ENCODE peak calls at places on chromosomes 12 and 14, in seven cellular contexts. One of them, this sample, is unnamed.

GRCh38 chr12:59452259-59452658 is 143.6 kb upstream of the SLC16A7 start:
- DNase-seq in choroid plexus epithelial cell: peak
- DNase-seq in AG10803: peak
- DNase-seq in foreskin keratinocyte: peak
- DNase-seq in CD4-positive, alpha-beta T cell: no peak
- DNase-seq in fibroblast of mammary gland: peak
- DNase-seq in type B pancreatic cell: no peak
- DNase-seq in this sample: peak

GRCh38 chr14:23572841-23573240 is 5.2 kb upstream of the AP1G2 start:
- DNase-seq in CD4-positive, alpha-beta T cell: no peak
- DNase-seq in type B pancreatic cell: no peak
- DNase-seq in AG10803: no peak
- DNase-seq in foreskin keratinocyte: no peak
- DNase-seq in choroid plexus epithelial cell: no peak
- DNase-seq in fibroblast of mammary gland: no peak
- DNase-seq in this sample: no peak

GRCh38 chr14:89866458-89866857 is 88.1 kb downstream of the EFCAB11 start:
- DNase-seq in choroid plexus epithelial cell: no peak
- DNase-seq in fibroblast of mammary gland: no peak
- DNase-seq in CD4-positive, alpha-beta T cell: no peak
- DNase-seq in AG10803: no peak
- DNase-seq in type B pancreatic cell: no peak
- DNase-seq in foreskin keratinocyte: peak
- DNase-seq in this sample: no peak

GRCh38 chr14:68680541-68681051 is 112.3 kb downstream of the ZFP36L1 start:
- DNase-seq in CD4-positive, alpha-beta T cell: no peak
- DNase-seq in AG10803: peak
- DNase-seq in fibroblast of mammary gland: peak
- DNase-seq in choroid plexus epithelial cell: peak
- DNase-seq in type B pancreatic cell: no peak
- DNase-seq in foreskin keratinocyte: peak
- DNase-seq in this sample: peak

GRCh38 chr12:106655577-106655976 is 72.8 kb downstream of the RFX4 start:
- DNase-seq in CD4-positive, alpha-beta T cell: no peak
- DNase-seq in AG10803: no peak
- DNase-seq in choroid plexus epithelial cell: peak
- DNase-seq in fibroblast of mammary gland: no peak
- DNase-seq in type B pancreatic cell: no peak
- DNase-seq in foreskin keratinocyte: no peak
- DNase-seq in this sample: no peak

GRCh38 chr14:104678901-104679705 is 10.3 kb upstream of the INF2 start:
- DNase-seq in choroid plexus epithelial cell: no peak
- DNase-seq in fibroblast of mammary gland: no peak
- DNase-seq in CD4-positive, alpha-beta T cell: no peak
- DNase-seq in foreskin keratinocyte: no peak
- DNase-seq in type B pancreatic cell: no peak
- DNase-seq in AG10803: no peak
- DNase-seq in this sample: no peak

GRCh38 chr14:65943150-65943549 is 530.6 kb downstream of the FUT8 start:
- DNase-seq in fibroblast of mammary gland: no peak
- DNase-seq in AG10803: no peak
- DNase-seq in choroid plexus epithelial cell: no peak
- DNase-seq in CD4-positive, alpha-beta T cell: no peak
- DNase-seq in foreskin keratinocyte: no peak
- DNase-seq in type B pancreatic cell: no peak
- DNase-seq in this sample: no peak

GRCh38 chr12:120903818-120904773 is at the start of gene SPPL3:
- DNase-seq in AG10803: peak
- DNase-seq in type B pancreatic cell: peak
- DNase-seq in foreskin keratinocyte: no peak
- DNase-seq in CD4-positive, alpha-beta T cell: peak
- DNase-seq in fibroblast of mammary gland: peak
- DNase-seq in choroid plexus epithelial cell: peak
- DNase-seq in this sample: peak

GRCh38 chr14:53951661-53952265 is 4.9 kb downstream of the BMP4 start:
- DNase-seq in foreskin keratinocyte: no peak
- DNase-seq in choroid plexus epithelial cell: no peak
- DNase-seq in AG10803: no peak
- DNase-seq in CD4-positive, alpha-beta T cell: no peak
- DNase-seq in type B pancreatic cell: no peak
- DNase-seq in fibroblast of mammary gland: no peak
- DNase-seq in this sample: no peak

GRCh38 chr12:44015333-44015941 is 179.6 kb downstream of the TMEM117 start:
- DNase-seq in type B pancreatic cell: no peak
- DNase-seq in choroid plexus epithelial cell: peak
- DNase-seq in CD4-positive, alpha-beta T cell: no peak
- DNase-seq in AG10803: peak
- DNase-seq in foreskin keratinocyte: no peak
- DNase-seq in fibroblast of mammary gland: peak
- DNase-seq in this sample: peak

GRCh38 chr12:81759215-81759991 is at the start of gene PPFIA2:
- DNase-seq in fibroblast of mammary gland: peak
- DNase-seq in foreskin keratinocyte: peak
- DNase-seq in type B pancreatic cell: no peak
- DNase-seq in CD4-positive, alpha-beta T cell: no peak
- DNase-seq in choroid plexus epithelial cell: peak
- DNase-seq in AG10803: peak
- DNase-seq in this sample: no peak

GRCh38 chr14:74649167-74649566 is 37.1 kb upstream of the LTBP2 start:
- DNase-seq in CD4-positive, alpha-beta T cell: no peak
- DNase-seq in foreskin keratinocyte: no peak
- DNase-seq in type B pancreatic cell: no peak
- DNase-seq in AG10803: no peak
- DNase-seq in choroid plexus epithelial cell: no peak
- DNase-seq in fibroblast of mammary gland: no peak
- DNase-seq in this sample: no peak

GRCh38 chr12:113886721-113887120 is 79.4 kb downstream of the RBM19 start:
- DNase-seq in choroid plexus epithelial cell: no peak
- DNase-seq in AG10803: no peak
- DNase-seq in CD4-positive, alpha-beta T cell: no peak
- DNase-seq in foreskin keratinocyte: no peak
- DNase-seq in type B pancreatic cell: no peak
- DNase-seq in fibroblast of mammary gland: no peak
- DNase-seq in this sample: no peak

GRCh38 chr14:65164825-65165135 is 62.5 kb upstream of the MAX start:
- DNase-seq in AG10803: no peak
- DNase-seq in type B pancreatic cell: no peak
- DNase-seq in foreskin keratinocyte: no peak
- DNase-seq in CD4-positive, alpha-beta T cell: no peak
- DNase-seq in choroid plexus epithelial cell: no peak
- DNase-seq in fibroblast of mammary gland: no peak
- DNase-seq in this sample: no peak

GRCh38 chr14:91414475-91415342 is 2.9 kb downstream of the CCDC88C start:
- DNase-seq in CD4-positive, alpha-beta T cell: no peak
- DNase-seq in choroid plexus epithelial cell: no peak
- DNase-seq in AG10803: no peak
- DNase-seq in foreskin keratinocyte: no peak
- DNase-seq in fibroblast of mammary gland: no peak
- DNase-seq in type B pancreatic cell: no peak
- DNase-seq in this sample: no peak

GRCh38 chr12:128459067-128459466 is 192.1 kb downstream of the TMEM132C start:
- DNase-seq in CD4-positive, alpha-beta T cell: no peak
- DNase-seq in AG10803: no peak
- DNase-seq in foreskin keratinocyte: no peak
- DNase-seq in type B pancreatic cell: no peak
- DNase-seq in choroid plexus epithelial cell: no peak
- DNase-seq in fibroblast of mammary gland: no peak
- DNase-seq in this sample: no peak

GRCh38 chr14:64755661-64756265 is 51.5 kb downstream of the PLEKHG3 start:
- DNase-seq in fibroblast of mammary gland: peak
- DNase-seq in choroid plexus epithelial cell: no peak
- DNase-seq in CD4-positive, alpha-beta T cell: peak
- DNase-seq in type B pancreatic cell: no peak
- DNase-seq in AG10803: peak
- DNase-seq in foreskin keratinocyte: peak
- DNase-seq in this sample: no peak

GRCh38 chr12:62248873-62249272 is 11.3 kb upstream of the USP15 start:
- DNase-seq in CD4-positive, alpha-beta T cell: no peak
- DNase-seq in type B pancreatic cell: no peak
- DNase-seq in choroid plexus epithelial cell: no peak
- DNase-seq in AG10803: peak
- DNase-seq in fibroblast of mammary gland: peak
- DNase-seq in foreskin keratinocyte: peak
- DNase-seq in this sample: no peak

GRCh38 chr14:98445736-98446135 is 826.3 kb downstream of the BCL11B start:
- DNase-seq in CD4-positive, alpha-beta T cell: no peak
- DNase-seq in choroid plexus epithelial cell: no peak
- DNase-seq in foreskin keratinocyte: no peak
- DNase-seq in AG10803: no peak
- DNase-seq in type B pancreatic cell: no peak
- DNase-seq in fibroblast of mammary gland: no peak
- DNase-seq in this sample: no peak

DNA sequence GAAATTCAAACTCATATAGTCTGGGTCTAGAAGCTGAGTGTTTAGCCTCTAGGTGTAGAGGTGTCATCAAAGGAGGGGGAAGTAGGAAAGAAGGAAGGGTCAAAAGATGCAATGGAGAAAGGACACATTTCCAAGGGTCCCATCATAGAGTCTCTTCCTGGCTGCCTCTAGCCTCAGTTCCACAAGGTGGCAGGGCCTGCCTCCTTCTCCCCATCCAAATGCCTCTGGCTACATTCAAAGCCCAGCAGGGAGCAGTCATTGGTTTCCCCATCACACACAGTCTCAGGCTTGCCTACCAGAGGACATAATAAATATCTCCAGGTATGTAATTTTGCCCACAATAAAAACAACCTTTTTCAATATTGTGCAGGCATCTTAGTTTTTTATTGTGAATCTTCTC is 2.1 kb upstream of the CCT2 start:
- DNase-seq in CD4-positive, alpha-beta T cell: no peak
- DNase-seq in type B pancreatic cell: no peak
- DNase-seq in AG10803: no peak
- DNase-seq in foreskin keratinocyte: no peak
- DNase-seq in choroid plexus epithelial cell: no peak
- DNase-seq in fibroblast of mammary gland: no peak
- DNase-seq in this sample: no peak
- TF ChIP-seq CTCF in CD4-positive, alpha-beta T cell: no peak
- TF ChIP-seq CTCF in type B pancreatic cell: peak
- TF ChIP-seq CTCF in AG10803: no peak
- TF ChIP-seq CTCF in foreskin keratinocyte: peak
- TF ChIP-seq CTCF in choroid plexus epithelial cell: peak
- TF ChIP-seq CTCF in fibroblast of mammary gland: no peak
- TF ChIP-seq CTCF in this sample: no peak

GRCh38 chr12:77946541-77947021 is 115.9 kb downstream of the NAV3 start:
- DNase-seq in type B pancreatic cell: no peak
- DNase-seq in AG10803: peak
- DNase-seq in foreskin keratinocyte: no peak
- DNase-seq in fibroblast of mammary gland: no peak
- DNase-seq in CD4-positive, alpha-beta T cell: no peak
- DNase-seq in choroid plexus epithelial cell: peak
- DNase-seq in this sample: no peak
- TF ChIP-seq CTCF in type B pancreatic cell: no peak
- TF ChIP-seq CTCF in AG10803: no peak
- TF ChIP-seq CTCF in foreskin keratinocyte: no peak
- TF ChIP-seq CTCF in fibroblast of mammary gland: no peak
- TF ChIP-seq CTCF in CD4-positive, alpha-beta T cell: no peak
- TF ChIP-seq CTCF in choroid plexus epithelial cell: no peak
- TF ChIP-seq CTCF in this sample: no peak

DNA sequence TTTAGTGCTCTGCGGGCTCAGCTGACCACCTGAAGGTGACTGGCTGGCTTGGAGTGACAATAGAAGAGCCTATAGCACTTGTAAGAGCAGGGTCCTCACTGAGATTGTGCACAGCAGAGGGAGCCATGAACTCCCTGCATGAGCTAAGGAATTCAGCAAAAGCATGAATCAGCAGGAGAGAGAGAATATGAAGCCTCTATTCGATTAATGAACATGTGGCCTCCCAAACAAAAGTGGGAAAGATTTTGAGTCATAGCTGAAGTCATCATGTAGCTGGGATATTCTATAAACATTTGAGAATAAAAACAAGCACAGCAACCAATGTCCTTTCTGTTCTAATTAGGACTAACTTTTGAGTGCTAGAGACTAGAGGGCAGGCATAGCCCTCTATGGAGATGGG is 626.6 kb downstream of the DIO2 start:
- DNase-seq in choroid plexus epithelial cell: peak
- DNase-seq in type B pancreatic cell: no peak
- DNase-seq in AG10803: peak
- DNase-seq in fibroblast of mammary gland: peak
- DNase-seq in CD4-positive, alpha-beta T cell: no peak
- DNase-seq in foreskin keratinocyte: peak
- DNase-seq in this sample: peak
- TF ChIP-seq CTCF in choroid plexus epithelial cell: peak
- TF ChIP-seq CTCF in type B pancreatic cell: no peak
- TF ChIP-seq CTCF in AG10803: peak
- TF ChIP-seq CTCF in fibroblast of mammary gland: peak
- TF ChIP-seq CTCF in CD4-positive, alpha-beta T cell: no peak
- TF ChIP-seq CTCF in foreskin keratinocyte: peak
- TF ChIP-seq CTCF in this sample: peak

GRCh38 chr14:37597538-37598084 is 2.2 kb downstream of the TTC6 start:
- DNase-seq in type B pancreatic cell: no peak
- DNase-seq in CD4-positive, alpha-beta T cell: no peak
- DNase-seq in AG10803: peak
- DNase-seq in fibroblast of mammary gland: peak
- DNase-seq in foreskin keratinocyte: no peak
- DNase-seq in choroid plexus epithelial cell: peak
- DNase-seq in this sample: no peak
- TF ChIP-seq CTCF in type B pancreatic cell: peak
- TF ChIP-seq CTCF in CD4-positive, alpha-beta T cell: no peak
- TF ChIP-seq CTCF in AG10803: peak
- TF ChIP-seq CTCF in fibroblast of mammary gland: peak
- TF ChIP-seq CTCF in foreskin keratinocyte: peak
- TF ChIP-seq CTCF in choroid plexus epithelial cell: peak
- TF ChIP-seq CTCF in this sample: peak

GRCh38 chr14:56687123-56687522 is 107.5 kb downstream of the TMEM260 start:
- DNase-seq in choroid plexus epithelial cell: no peak
- DNase-seq in AG10803: no peak
- DNase-seq in foreskin keratinocyte: no peak
- DNase-seq in fibroblast of mammary gland: no peak
- DNase-seq in CD4-positive, alpha-beta T cell: no peak
- DNase-seq in type B pancreatic cell: no peak
- DNase-seq in this sample: no peak

DNA sequence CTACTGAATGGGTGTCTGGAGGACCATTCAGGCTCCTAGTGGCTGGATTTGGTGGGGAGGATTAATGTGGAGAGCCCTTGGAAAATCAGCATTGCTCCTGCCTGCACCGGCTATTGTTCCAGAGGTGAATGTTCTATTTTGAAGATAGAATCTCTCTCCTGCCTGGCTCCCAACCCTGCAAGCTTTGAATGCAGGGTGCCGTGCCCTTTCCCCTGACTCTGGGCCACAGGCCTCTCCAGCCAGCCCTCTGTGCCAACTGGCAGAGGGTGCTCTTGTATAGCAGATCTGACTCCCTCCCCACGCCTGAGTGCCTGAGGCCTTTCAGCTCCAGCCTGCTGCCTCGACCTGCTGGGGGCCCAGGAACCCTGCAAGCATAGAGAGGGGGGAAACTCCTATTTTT is 106.8 kb downstream of the TMEM260 start:
- DNase-seq in fibroblast of mammary gland: no peak
- DNase-seq in foreskin keratinocyte: no peak
- DNase-seq in CD4-positive, alpha-beta T cell: no peak
- DNase-seq in type B pancreatic cell: no peak
- DNase-seq in choroid plexus epithelial cell: no peak
- DNase-seq in AG10803: no peak
- DNase-seq in this sample: no peak
- TF ChIP-seq CTCF in fibroblast of mammary gland: no peak
- TF ChIP-seq CTCF in foreskin keratinocyte: peak
- TF ChIP-seq CTCF in CD4-positive, alpha-beta T cell: no peak
- TF ChIP-seq CTCF in type B pancreatic cell: no peak
- TF ChIP-seq CTCF in choroid plexus epithelial cell: no peak
- TF ChIP-seq CTCF in AG10803: no peak
- TF ChIP-seq CTCF in this sample: no peak

This sample was measured in AG09319.